ENCODE peak calls at places on chromosomes 16 and 17, in five cellular contexts. Q is GM23338, U is sigmoid colon, F is bronchial epithelial cell, L is adrenal gland. V is an unnamed sample. For H3K36me3, the result is how much of the 10 kb centered on the place peaks cover.

GRCh38 chr16:79154081-79154480 is 446.5 kb downstream of the MAF start:
- DNase-seq in F (no peak), L (no peak), U (no peak), Q (no peak), V (no peak)

GRCh38 chr17:44872131-44872768 is 24.6 kb downstream of the HIGD1B start:
- DNase-seq in U (peak), Q (no peak), L (peak), F (peak), V (no peak)

GRCh38 chr16:1088295-1089170 is 7.5 kb downstream of the C1QTNF8 start:
- DNase-seq in F (no peak), U (no peak), L (no peak), Q (no peak), V (no peak)

GRCh38 chr16:74756203-74756602 is 18.4 kb downstream of the FA2H start:
- DNase-seq in Q (no peak), L (no peak), U (no peak), F (no peak), V (no peak)

GRCh38 chr17:65797809-65798208 is 236.4 kb upstream of the AXIN2 start:
- DNase-seq in F (no peak), Q (peak), L (no peak), U (no peak), V (no peak)

GRCh38 chr16:24123275-24123674 is 132.9 kb upstream of the CACNG3 start:
- DNase-seq in L (no peak), F (no peak), U (no peak), Q (no peak), V (no peak)

GRCh38 chr17:75891605-75892555 is 4.9 kb downstream of the TRIM65 start:
- DNase-seq in Q (no peak), L (no peak), U (peak), F (no peak), V (no peak)

GRCh38 chr17:42653179-42654124 is 5.6 kb upstream of the TUBG2 start:
- DNase-seq in L (peak), U (peak), F (no peak), Q (peak), V (peak)

DNA sequence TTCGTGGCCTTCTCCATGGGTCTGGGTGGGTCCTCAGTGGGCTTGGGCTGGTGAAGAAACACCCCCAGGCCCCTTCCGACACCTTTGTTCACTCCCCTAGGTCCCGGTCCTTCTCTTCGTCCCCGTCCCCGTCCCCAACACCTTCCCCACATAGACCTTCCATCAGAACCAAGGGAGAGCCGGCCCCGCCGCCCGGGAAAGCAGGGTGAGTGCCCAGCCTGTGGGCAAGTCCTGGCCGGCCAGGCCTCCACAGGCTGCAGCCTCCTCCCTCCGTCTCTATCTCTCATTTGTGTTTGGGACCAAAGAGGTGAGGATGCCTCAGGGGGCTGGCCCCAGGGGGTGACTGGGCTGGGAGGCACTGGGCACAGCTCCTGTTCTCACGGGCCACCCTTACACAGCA is 14.5 kb upstream of the IL17C start:
- DNase-seq in U (no peak), F (no peak), L (no peak), Q (no peak), V (no peak)
- H3K36me3 ChIP-seq in U (under half), F (under half), L (under half), Q (under half), V (under half)

GRCh38 chr17:32913593-32913992 is 14.4 kb upstream of the TMEM98 start:
- DNase-seq in F (no peak), U (no peak), L (no peak), Q (no peak), V (no peak)

GRCh38 chr17:32910769-32911168 is 17.2 kb upstream of the TMEM98 start:
- DNase-seq in L (no peak), F (no peak), Q (no peak), U (no peak), V (no peak)

GRCh38 chr17:32912218-32912897 is 15.6 kb upstream of the TMEM98 start:
- DNase-seq in U (peak), F (peak), L (peak), Q (peak), V (peak)

GRCh38 chr17:32907583-32907982 is 20.4 kb upstream of the TMEM98 start:
- DNase-seq in F (no peak), L (peak), Q (no peak), U (no peak), V (no peak)

DNA sequence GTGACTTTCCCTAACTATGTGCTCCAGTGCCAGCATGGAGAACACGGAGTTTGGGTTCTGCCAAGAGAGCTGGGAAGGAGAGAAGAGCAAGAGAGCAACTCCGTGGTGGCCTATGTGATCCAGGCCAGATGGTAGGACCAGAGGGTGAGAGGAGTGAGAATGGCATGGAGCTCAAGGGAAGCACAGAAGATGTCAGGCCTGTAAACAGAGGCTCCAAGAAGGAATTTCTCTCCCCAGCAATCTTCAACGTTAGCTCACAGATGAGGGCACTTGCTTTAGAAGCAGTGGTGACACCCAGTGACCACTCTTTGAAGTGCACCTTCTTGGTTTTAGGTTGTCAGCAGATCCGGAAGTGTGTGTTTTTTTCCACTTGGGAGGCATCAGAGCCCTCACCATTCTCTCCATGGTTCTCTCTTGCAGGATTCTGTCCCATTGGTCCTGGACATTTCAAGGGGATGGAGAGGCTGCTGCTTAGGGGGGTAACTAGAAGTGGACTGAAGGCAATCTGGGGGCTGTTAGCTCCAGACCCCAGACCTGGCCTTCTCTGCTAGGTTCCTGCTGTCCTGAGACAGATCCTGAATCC is 18.1 kb upstream of the TMEM98 start:
- DNase-seq in Q (peak), U (peak), F (peak), L (peak), V (no peak)
- TF ChIP-seq CTCF in Q (peak), U (peak), F (peak), L (peak), V (peak)

GRCh38 chr17:46044286-46044928 is 45.4 kb downstream of the STH start:
- DNase-seq in F (peak), L (peak), U (peak), Q (peak), V (no peak)

GRCh38 chr17:46045639-46046038 is 46.6 kb downstream of the STH start:
- DNase-seq in Q (no peak), U (no peak), F (peak), L (no peak), V (no peak)

GRCh38 chr17:46046957-46047356 is 47.9 kb downstream of the STH start:
- DNase-seq in L (no peak), U (no peak), Q (no peak), F (no peak), V (no peak)

GRCh38 chr17:46043606-46044005 is 44.6 kb downstream of the STH start:
- DNase-seq in L (no peak), U (no peak), F (no peak), Q (no peak), V (no peak)

DNA sequence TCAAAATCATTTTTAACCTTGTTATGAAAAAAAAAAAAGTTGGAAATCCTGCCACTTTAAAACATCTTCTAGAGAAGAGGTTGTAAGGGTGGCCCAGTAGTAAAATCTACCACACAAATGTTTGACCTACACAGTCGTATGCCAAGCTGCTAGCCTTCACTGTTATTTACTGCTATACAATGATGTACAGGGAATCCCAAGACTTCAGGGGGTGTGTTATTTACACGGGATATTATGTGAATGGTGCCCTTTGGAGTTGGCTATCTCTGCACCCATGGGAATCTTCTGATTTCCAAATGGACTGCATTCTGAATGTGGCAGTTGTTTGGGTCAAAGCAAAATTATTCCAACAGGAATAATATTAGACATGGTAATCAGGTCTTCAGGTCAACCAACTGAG is 45.9 kb downstream of the STH start:
- DNase-seq in L (no peak), U (no peak), Q (no peak), F (no peak), V (no peak)
- H3K36me3 ChIP-seq in L (under half), U (under half), Q (under half), F (under half), V (under half)

DNA sequence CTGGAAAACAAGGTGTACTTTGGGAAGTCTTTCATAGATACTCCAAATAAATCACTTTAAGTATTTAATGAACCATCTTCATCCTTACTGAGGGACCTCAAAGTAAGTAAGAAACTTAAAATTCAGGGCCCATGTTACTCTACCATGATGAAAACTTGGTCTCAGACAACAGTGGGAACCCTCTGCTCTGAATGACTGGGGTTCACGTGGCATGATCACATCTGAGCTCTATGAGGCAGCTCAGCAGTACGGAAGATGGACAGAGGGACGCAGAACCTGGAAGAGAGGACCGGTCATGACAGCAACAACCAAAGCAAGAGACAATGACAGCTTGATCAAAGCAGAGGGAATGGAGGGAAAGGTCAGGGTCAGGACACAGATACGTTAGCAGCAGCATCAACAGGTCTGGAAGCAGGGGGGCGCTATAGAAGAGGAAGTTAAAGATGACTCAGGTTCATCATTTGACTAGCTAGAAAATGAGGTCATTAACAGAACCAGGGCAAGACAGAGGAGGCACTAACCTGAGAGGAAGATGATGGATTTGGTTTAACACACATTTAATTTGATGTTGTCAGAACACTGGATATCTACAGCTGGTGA is 9.5 kb downstream of the XPO6 start:
- DNase-seq in L (peak), Q (peak), U (no peak), F (no peak), V (no peak)
- TF ChIP-seq CTCF in L (no peak), Q (peak), U (no peak), F (no peak), V (no peak)

GRCh38 chr16:8908779-8909468 is 26.8 kb downstream of the LITAFD start:
- DNase-seq in U (no peak), Q (no peak), L (no peak), F (peak), V (no peak)
- H3K36me3 ChIP-seq in U (under half), Q (half or more), L (under half), F (under half), V (under half)

GRCh38 chr17:40951011-40951622 is 13.7 kb upstream of the KRT23 start:
- DNase-seq in F (no peak), U (no peak), Q (no peak), L (no peak), V (no peak)
- TF ChIP-seq CTCF in F (no peak), U (no peak), Q (no peak), L (no peak), V (no peak)

DNA sequence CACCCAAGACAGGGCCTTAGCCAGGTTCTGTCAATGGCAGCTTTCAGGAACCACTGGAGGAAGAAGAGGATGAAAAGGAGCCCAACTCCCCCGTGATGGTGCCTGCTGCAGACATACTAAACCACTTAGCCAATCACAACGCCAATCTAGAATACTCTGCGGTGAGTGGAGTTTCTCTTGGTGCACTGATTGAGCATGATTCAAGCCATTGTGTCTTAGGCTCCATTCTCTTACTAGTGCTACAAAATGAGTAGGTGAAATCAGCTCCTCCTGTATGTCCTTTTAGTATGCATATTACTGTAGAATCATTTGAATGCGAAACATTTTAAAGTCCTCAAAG is 1.4 kb downstream of the SETD6 start:
- DNase-seq in Q (no peak), F (no peak), U (no peak), L (no peak), V (no peak)
- H3K36me3 ChIP-seq in Q (under half), F (under half), U (under half), L (under half), V (under half)

GRCh38 chr16:54847207-54847606 is 83.5 kb upstream of the IRX5 start:
- DNase-seq in Q (no peak), U (no peak), L (no peak), F (peak), V (no peak)
- TF ChIP-seq CTCF in Q (no peak), U (no peak), L (no peak), F (no peak), V (no peak)

DNA sequence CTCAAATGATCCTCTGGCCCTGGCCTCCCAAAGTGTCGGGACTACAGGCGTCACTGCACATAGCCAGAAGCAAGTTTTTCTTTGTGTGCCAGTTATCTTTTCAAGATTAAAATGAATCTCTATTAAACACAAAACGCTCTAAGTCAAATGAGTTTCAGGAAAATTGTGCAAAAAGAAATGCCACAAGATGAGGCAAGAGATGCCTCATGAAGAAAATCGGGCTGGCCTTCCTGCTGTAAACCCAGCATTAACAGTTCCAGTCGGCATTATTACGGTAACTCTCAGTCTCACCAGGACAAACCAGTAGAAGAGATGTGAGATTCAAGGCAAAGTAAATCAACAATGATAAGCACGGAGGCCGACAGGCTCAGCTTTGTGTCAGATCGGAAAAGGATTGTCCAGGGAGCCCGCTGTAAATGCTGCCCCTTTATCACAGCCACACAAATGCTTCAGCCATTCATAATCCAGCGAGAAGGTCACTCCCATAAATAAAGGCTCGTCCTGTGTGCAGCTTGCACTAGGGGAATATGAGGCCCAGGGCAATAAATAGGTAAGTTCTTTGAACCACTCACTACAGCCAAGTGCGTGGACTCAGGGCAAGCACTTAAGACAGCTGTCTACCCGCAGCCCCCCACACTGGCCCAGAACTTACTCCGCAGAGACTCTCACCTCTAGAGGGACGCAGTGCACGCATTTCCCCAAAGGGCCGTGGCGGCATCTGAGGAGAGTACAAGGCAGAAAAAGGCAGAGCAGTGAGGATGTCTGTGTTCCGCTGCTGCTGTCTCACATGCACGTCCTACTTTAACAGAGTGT is 27.2 kb downstream of the NPLOC4 start:
- DNase-seq in U (no peak), F (no peak), Q (peak), L (peak), V (peak)
- H3K36me3 ChIP-seq in U (under half), F (under half), Q (half or more), L (under half), V (half or more)